ENCODE peak calls at places on chromosomes 2 and 18, in five cellular contexts. P is H9, H is H1, Y is IMR-90, K is neuronal stem cell. T is an unnamed sample.
A peak's percentile ranks its signal among the peaks of the same experiment; 100 is the strongest.

GRCh38 chr2:232420073-232420454 is 13.4 kb downstream of the ALPG start:
- DNase-seq in P (no peak), H (no peak), Y (no peak), K (no peak), T (no peak)

GRCh38 chr2:46305767-46306166 is 8.6 kb downstream of the EPAS1 start:
- DNase-seq in P (no peak), H (no peak), Y (no peak), K (no peak), T (no peak)

GRCh38 chr18:45342166-45342565 is 273.1 kb upstream of the SLC14A2 start:
- DNase-seq in P (no peak), H (no peak), Y (no peak), K (no peak), T (no peak)

GRCh38 chr18:1848716-1849115 is 722.6 kb downstream of the METTL4 start:
- DNase-seq in P (no peak), H (no peak), Y (no peak), K (no peak), T (no peak)

GRCh38 chr2:33256162-33256755 is 220.2 kb upstream of the RASGRP3 start:
- DNase-seq in P (no peak), H (no peak), Y (no peak), K (no peak), T (no peak)

GRCh38 chr2:50480507-50480906 is 551.4 kb downstream of the NRXN1 start:
- DNase-seq in P (no peak), H (no peak), Y (no peak), K (no peak), T (no peak)

GRCh38 chr18:44715245-44715644 is 34.6 kb downstream of the SETBP1 start:
- DNase-seq in P (no peak), H (no peak), Y (no peak), K (no peak), T (peak; percentile 67)

GRCh38 chr2:62349788-62350187 is 153.9 kb downstream of the B3GNT2 start:
- DNase-seq in P (no peak), H (no peak), Y (no peak), K (no peak), T (no peak)

GRCh38 chr18:79577451-79578395 is 101.9 kb upstream of the CTDP1 start:
- DNase-seq in P (peak; percentile 22), H (peak; percentile 41), Y (peak; percentile 49), K (no peak), T (no peak)

GRCh38 chr2:30255026-30255425 is 23.7 kb downstream of the LBH start:
- DNase-seq in P (no peak), H (no peak), Y (no peak), K (no peak), T (no peak)

GRCh38 chr2:77046339-77046738 is 475.8 kb downstream of the LRRTM4 start:
- DNase-seq in P (no peak), H (no peak), Y (no peak), K (no peak), T (no peak)

GRCh38 chr2:165793779-165794519 is at the start of gene GALNT3:
- DNase-seq in P (peak; percentile 96), H (peak; percentile 94), Y (no peak), K (peak; percentile 36), T (peak; percentile 98)

GRCh38 chr2:240895656-240896388 is at the start of gene MAB21L4:
- DNase-seq in P (no peak), H (no peak), Y (no peak), K (no peak), T (peak; percentile 88)

GRCh38 chr2:20008703-20009102 is 3.8 kb downstream of the MATN3 start:
- DNase-seq in P (no peak), H (no peak), Y (no peak), K (no peak), T (no peak)

GRCh38 chr2:129297430-129297829 is 682.0 kb upstream of the RAB6C start:
- DNase-seq in P (no peak), H (peak; percentile 59), Y (no peak), K (no peak), T (no peak)

GRCh38 chr18:45981852-45982251 is 14.7 kb upstream of the EPG5 start:
- DNase-seq in P (no peak), H (no peak), Y (no peak), K (no peak), T (no peak)

GRCh38 chr2:160516547-160517365 is 23.1 kb upstream of the RBMS1 start:
- DNase-seq in P (no peak), H (no peak), Y (peak; percentile 38), K (no peak), T (no peak)

GRCh38 chr2:9809448-9810088 is 33.7 kb upstream of the TAF1B start:
- DNase-seq in P (no peak), H (no peak), Y (no peak), K (no peak), T (no peak)

GRCh38 chr18:25001803-25002202 is 350.2 kb downstream of the ZNF521 start:
- DNase-seq in P (no peak), H (no peak), Y (no peak), K (no peak), T (no peak)

GRCh38 chr18:54608008-54608642 is 17.1 kb downstream of the DYNAP start:
- DNase-seq in P (no peak), H (no peak), Y (peak; percentile 1), K (no peak), T (no peak)

GRCh38 chr2:12488365-12488972 is 228.3 kb upstream of the TRIB2 start:
- DNase-seq in P (no peak), H (no peak), Y (no peak), K (no peak), T (no peak)

GRCh38 chr18:703660-704018 is 8.8 kb downstream of the ENOSF1 start:
- DNase-seq in P (no peak), H (peak; percentile 20), Y (no peak), K (no peak), T (no peak)

GRCh38 chr2:95074663-95075439 is 46.8 kb downstream of the MRPS5 start:
- DNase-seq in P (no peak), H (no peak), Y (no peak), K (no peak), T (no peak)

GRCh38 chr2:149000168-149000938 is 38.1 kb upstream of the LYPD6B start:
- DNase-seq in P (no peak), H (no peak), Y (no peak), K (no peak), T (no peak)

GRCh38 chr2:200765139-200765951 is 46.4 kb upstream of the BZW1 start:
- DNase-seq in P (no peak), H (no peak), Y (peak; percentile 98), K (no peak), T (peak; percentile 71)

GRCh38 chr2:180124273-180124881 is 117.3 kb upstream of the CWC22 start:
- DNase-seq in P (peak; percentile 28), H (no peak), Y (peak; percentile 67), K (peak; percentile 47), T (peak; percentile 1)

GRCh38 chr2:197356136-197356535 is 45.6 kb upstream of the ANKRD44 start:
- DNase-seq in P (peak; percentile 43), H (no peak), Y (no peak), K (no peak), T (no peak)

GRCh38 chr2:191913796-191914195 is 66.9 kb upstream of the CAVIN2 start:
- DNase-seq in P (no peak), H (no peak), Y (no peak), K (no peak), T (peak; percentile 28)

GRCh38 chr2:132484144-132484543 is 67.5 kb downstream of the GPR39 start:
- DNase-seq in P (no peak), H (no peak), Y (no peak), K (no peak), T (no peak)

GRCh38 chr2:117942958-117943672 is 70.8 kb downstream of the CCDC93 start:
- DNase-seq in P (no peak), H (no peak), Y (peak; percentile 79), K (no peak), T (no peak)

GRCh38 chr2:9467687-9468086 is 6.7 kb upstream of the IAH1 start:
- DNase-seq in P (no peak), H (no peak), Y (no peak), K (no peak), T (no peak)

GRCh38 chr2:29844713-29845320 is 76.6 kb downstream of the ALK start:
- DNase-seq in P (no peak), H (no peak), Y (no peak), K (no peak), T (no peak)

GRCh38 chr2:86500325-86500724 is 59.2 kb downstream of the KDM3A start:
- DNase-seq in P (no peak), H (no peak), Y (no peak), K (no peak), T (no peak)

GRCh38 chr18:58532298-58532697 is 96.6 kb downstream of the ALPK2 start:
- DNase-seq in P (no peak), H (no peak), Y (no peak), K (no peak), T (no peak)
- H3K18ac ChIP-seq in P (no peak overlapping the region), H (no peak overlapping the region), Y (no peak overlapping the region), K (no peak overlapping the region), T (no peak overlapping the region)

GRCh38 chr18:68431111-68431921 is 283.6 kb downstream of the TMX3 start:
- DNase-seq in P (peak; percentile 30), H (no peak), Y (no peak), K (no peak), T (peak; percentile 94)
- H3K18ac ChIP-seq in P (no peak overlapping the region), H (no peak overlapping the region), Y (peak overlapping the region; percentile 63), K (peak overlapping the region; percentile 32), T (peak overlapping the region; percentile 22)

DNA sequence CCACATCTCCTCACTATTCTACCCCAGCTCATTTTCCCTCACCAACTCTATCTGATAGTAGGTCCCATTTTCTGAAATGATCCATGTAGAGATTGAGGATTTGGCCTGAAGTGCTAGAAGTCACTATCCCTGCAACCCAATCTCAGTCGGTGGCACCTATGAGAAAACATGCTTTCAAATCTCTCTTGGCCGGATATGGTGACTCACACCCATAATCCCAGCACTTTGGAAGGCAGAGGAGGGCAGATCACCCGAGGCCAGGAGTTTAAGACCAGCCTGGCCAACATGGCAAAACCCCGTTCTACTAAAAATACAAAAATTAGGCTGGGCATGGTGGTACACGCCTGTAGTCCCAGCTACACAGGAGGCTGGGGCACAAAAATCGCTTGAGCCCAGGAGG is 19.1 kb upstream of the MARCHF4 start:
- DNase-seq in P (no peak), H (no peak), Y (peak; percentile 19), K (no peak), T (no peak)
- H3K18ac ChIP-seq in P (no peak overlapping the region), H (no peak overlapping the region), Y (no peak overlapping the region), K (no peak overlapping the region), T (no peak overlapping the region)

DNA sequence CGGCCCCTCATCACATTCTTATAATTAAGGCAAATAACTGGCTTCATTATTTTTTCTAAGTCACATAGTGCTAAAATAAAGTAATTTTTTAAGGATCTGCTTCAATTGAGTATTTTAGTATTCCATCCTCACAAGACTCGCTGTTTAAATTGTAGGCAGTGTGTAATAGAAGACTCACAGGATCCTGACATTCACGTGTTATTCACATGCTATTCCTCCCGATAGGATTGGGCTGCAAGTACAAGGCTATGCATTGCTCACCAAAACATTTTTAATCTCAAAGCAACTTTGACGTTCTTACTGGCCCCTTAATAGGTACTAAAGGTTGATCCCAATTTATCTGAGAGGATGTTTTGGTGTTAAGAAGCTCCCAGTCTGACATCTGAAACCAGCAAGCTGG is 127.6 kb upstream of the L3MBTL4 start:
- DNase-seq in P (no peak), H (no peak), Y (no peak), K (no peak), T (no peak)
- H3K18ac ChIP-seq in P (no peak overlapping the region), H (no peak overlapping the region), Y (no peak overlapping the region), K (no peak overlapping the region), T (no peak overlapping the region)

GRCh38 chr2:126971481-126972271 is 73.0 kb downstream of the TEX51 start:
- DNase-seq in P (peak; percentile 87), H (peak; percentile 90), Y (peak; percentile 39), K (peak; percentile 72), T (peak; percentile 74)
- H3K18ac ChIP-seq in P (no peak overlapping the region), H (no peak overlapping the region), Y (no peak overlapping the region), K (peak overlapping the region; percentile 34), T (no peak overlapping the region)